ENCODE peak calls at places on chromosomes 5 and 9, in six cellular contexts. Y is fibroblast of lung, D is right atrium auricular region, O is MM.1S, U is BE2C, S is Karpas-422. W is an unnamed sample. For H3K27me3, the result is how much of the 10 kb centered on the place peaks cover.

GRCh38 chr9:4828776-4829175 is 36.0 kb downstream of the RCL1 start:
- DNase-seq in Y (peak), D (no peak), O (no peak), U (no peak), S (no peak), W (no peak)

GRCh38 chr9:83011611-83012010 is 51.3 kb downstream of the RASEF start:
- DNase-seq in Y (peak), D (no peak), O (no peak), U (no peak), S (peak), W (no peak)

GRCh38 chr9:122110100-122110833 is 17.2 kb upstream of the TTLL11 start:
- DNase-seq in Y (no peak), D (no peak), O (no peak), U (no peak), S (no peak), W (no peak)

GRCh38 chr5:142506756-142507155 is 179.1 kb downstream of the FGF1 start:
- DNase-seq in Y (peak), D (no peak), O (no peak), U (no peak), S (no peak), W (peak)

GRCh38 chr5:136655429-136655828 is 290.1 kb upstream of the TRPC7 start:
- DNase-seq in Y (peak), D (no peak), O (no peak), U (no peak), S (no peak), W (peak)

GRCh38 chr5:10719965-10720364 is 41.1 kb downstream of the DAP start:
- DNase-seq in Y (peak), D (no peak), O (no peak), U (no peak), S (no peak), W (peak)

GRCh38 chr5:124692324-124692723 is 54.1 kb downstream of the ZNF608 start:
- DNase-seq in Y (peak), D (no peak), O (no peak), U (no peak), S (no peak), W (no peak)

GRCh38 chr5:140833993-140834392 is at the start of gene PCDHA7:
- DNase-seq in Y (peak), D (no peak), O (no peak), U (no peak), S (no peak), W (peak)

GRCh38 chr5:7261049-7261448 is 134.9 kb upstream of the ADCY2 start:
- DNase-seq in Y (peak), D (no peak), O (peak), U (no peak), S (peak), W (peak)

GRCh38 chr5:60597570-60597969 is 102.4 kb downstream of the DEPDC1B start:
- DNase-seq in Y (no peak), D (no peak), O (peak), U (no peak), S (no peak), W (no peak)

GRCh38 chr5:43065384-43066230 is 25.5 kb upstream of the ANXA2R start:
- DNase-seq in Y (peak), D (peak), O (peak), U (peak), S (peak), W (peak)

GRCh38 chr5:106454651-106455415 is 1215.9 kb downstream of the EFNA5 start:
- DNase-seq in Y (peak), D (no peak), O (no peak), U (peak), S (no peak), W (peak)

GRCh38 chr9:100340224-100340623 is 12.5 kb downstream of the TEX10 start:
- DNase-seq in Y (no peak), D (no peak), O (no peak), U (no peak), S (no peak), W (no peak)

GRCh38 chr5:151048526-151048925 is 28.1 kb downstream of the GPX3 start:
- DNase-seq in Y (no peak), D (no peak), O (no peak), U (no peak), S (no peak), W (no peak)

GRCh38 chr5:58122157-58122556 is 337.7 kb downstream of the PLK2 start:
- DNase-seq in Y (no peak), D (no peak), O (no peak), U (no peak), S (no peak), W (no peak)

GRCh38 chr9:105475302-105475701 is 27.5 kb downstream of the FSD1L start:
- DNase-seq in Y (peak), D (no peak), O (no peak), U (no peak), S (peak), W (peak)

GRCh38 chr5:127871448-127872153 is 168.4 kb downstream of the CCDC192 start:
- DNase-seq in Y (no peak), D (no peak), O (no peak), U (no peak), S (peak), W (peak)

GRCh38 chr5:32500206-32500605 is 55.7 kb upstream of the ZFR start:
- DNase-seq in Y (no peak), D (no peak), O (peak), U (no peak), S (peak), W (no peak)

GRCh38 chr5:132427285-132428146 is 58.0 kb downstream of the SLC22A5 start:
- DNase-seq in Y (no peak), D (peak), O (peak), U (no peak), S (peak), W (no peak)

GRCh38 chr5:90530736-90531487 is 1.5 kb upstream of the LYSMD3 start:
- DNase-seq in Y (no peak), D (no peak), O (no peak), U (no peak), S (no peak), W (no peak)

GRCh38 chr9:15104826-15105420 is 194.7 kb upstream of the FREM1 start:
- DNase-seq in Y (peak), D (no peak), O (no peak), U (peak), S (peak), W (peak)

GRCh38 chr5:476814-477175 is 33.8 kb downstream of the EXOC3 start:
- DNase-seq in Y (no peak), D (no peak), O (no peak), U (no peak), S (no peak), W (no peak)

GRCh38 chr9:89372230-89372816 is 54.0 kb downstream of the SECISBP2 start:
- DNase-seq in Y (no peak), D (no peak), O (no peak), U (no peak), S (no peak), W (no peak)

GRCh38 chr9:21549251-21549765 is 67.2 kb upstream of the IFNE start:
- DNase-seq in Y (peak), D (no peak), O (no peak), U (no peak), S (no peak), W (peak)

GRCh38 chr9:21551401-21551800 is 69.3 kb upstream of the IFNE start:
- DNase-seq in Y (peak), D (no peak), O (no peak), U (no peak), S (no peak), W (no peak)

GRCh38 chr9:21552244-21552825 is 70.2 kb upstream of the IFNE start:
- DNase-seq in Y (peak), D (no peak), O (no peak), U (no peak), S (no peak), W (no peak)

GRCh38 chr9:21550392-21550791 is 68.3 kb upstream of the IFNE start:
- DNase-seq in Y (no peak), D (no peak), O (no peak), U (no peak), S (no peak), W (no peak)

DNA sequence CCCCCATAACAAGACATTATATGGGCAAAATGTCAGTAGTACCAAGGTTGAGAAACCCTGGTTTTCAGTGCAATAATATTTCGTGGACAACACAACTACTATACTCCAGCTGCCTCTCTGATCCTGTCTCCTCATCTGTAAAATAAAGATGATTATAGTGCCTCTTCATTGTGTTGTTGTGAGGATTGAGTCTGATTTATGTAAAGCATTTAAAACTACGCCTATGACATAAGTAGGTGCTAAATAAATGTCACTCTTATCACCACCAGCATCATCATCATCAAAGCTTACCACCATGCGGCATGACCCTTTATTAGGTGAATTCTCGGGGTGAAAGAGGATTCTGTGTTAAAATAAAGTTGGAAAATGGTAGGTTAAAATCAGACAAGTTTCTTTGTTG is 67.8 kb upstream of the IFNE start:
- DNase-seq in Y (no peak), D (no peak), O (no peak), U (no peak), S (no peak), W (no peak)
- H3K27me3 ChIP-seq in Y (under half), D (under half), O (under half), U (under half), S (under half), W (under half)

GRCh38 chr9:136144450-136144849 is 25.8 kb upstream of the TMEM250 start:
- DNase-seq in Y (no peak), D (no peak), O (no peak), U (no peak), S (no peak), W (no peak)
- H3K27me3 ChIP-seq in Y (under half), D (under half), O (half or more), U (under half), S (under half), W (under half)

GRCh38 chr9:126642009-126642744 is 28.4 kb downstream of the LMX1B start:
- DNase-seq in Y (no peak), D (no peak), O (no peak), U (no peak), S (no peak), W (no peak)
- H3K27me3 ChIP-seq in Y (half or more), D (under half), O (half or more), U (half or more), S (under half), W (under half)

DNA sequence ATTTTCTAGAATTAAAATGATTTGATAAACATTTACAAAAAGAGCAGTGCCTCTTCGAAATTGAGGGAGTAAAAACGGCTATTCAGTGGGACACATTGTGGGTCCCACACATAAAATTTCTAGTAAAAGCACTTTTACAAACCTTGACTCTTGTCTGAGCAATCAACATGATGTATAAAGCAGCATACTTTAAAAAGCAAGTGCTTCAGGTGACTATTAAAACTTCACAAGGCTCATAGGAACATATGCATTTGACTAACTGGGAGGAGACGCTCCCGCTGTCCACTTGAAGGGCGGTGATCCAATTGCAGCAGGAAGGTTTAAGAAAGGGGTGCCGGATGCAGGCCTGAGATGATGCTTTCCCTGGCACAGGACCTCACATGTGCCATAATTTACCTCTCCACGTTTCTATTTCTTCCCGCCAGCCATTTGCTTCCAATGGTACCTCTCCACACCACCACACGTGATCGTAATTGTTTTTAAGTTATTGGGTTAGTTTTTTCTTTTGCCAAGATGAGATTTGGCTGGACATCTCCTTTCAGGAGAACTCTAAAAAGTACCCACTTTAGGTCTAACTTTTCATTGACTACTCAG is 1.8 kb downstream of the MCTP1 start:
- DNase-seq in Y (no peak), D (no peak), O (no peak), U (no peak), S (no peak), W (no peak)
- H3K27me3 ChIP-seq in Y (under half), D (under half), O (under half), U (half or more), S (under half), W (under half)

GRCh38 chr5:139796061-139796806 is 626 bp downstream of the PSD2 start:
- DNase-seq in Y (no peak), D (no peak), O (no peak), U (peak), S (no peak), W (no peak)

GRCh38 chr5:139792218-139792617 is 3.4 kb upstream of the PSD2 start:
- DNase-seq in Y (no peak), D (no peak), O (no peak), U (no peak), S (no peak), W (no peak)

GRCh38 chr5:139795074-139796001 is at the start of gene PSD2:
- DNase-seq in Y (peak), D (no peak), O (peak), U (peak), S (no peak), W (no peak)

GRCh38 chr5:139797335-139797734 is 1.7 kb downstream of the PSD2 start:
- DNase-seq in Y (no peak), D (no peak), O (no peak), U (no peak), S (no peak), W (no peak)

DNA sequence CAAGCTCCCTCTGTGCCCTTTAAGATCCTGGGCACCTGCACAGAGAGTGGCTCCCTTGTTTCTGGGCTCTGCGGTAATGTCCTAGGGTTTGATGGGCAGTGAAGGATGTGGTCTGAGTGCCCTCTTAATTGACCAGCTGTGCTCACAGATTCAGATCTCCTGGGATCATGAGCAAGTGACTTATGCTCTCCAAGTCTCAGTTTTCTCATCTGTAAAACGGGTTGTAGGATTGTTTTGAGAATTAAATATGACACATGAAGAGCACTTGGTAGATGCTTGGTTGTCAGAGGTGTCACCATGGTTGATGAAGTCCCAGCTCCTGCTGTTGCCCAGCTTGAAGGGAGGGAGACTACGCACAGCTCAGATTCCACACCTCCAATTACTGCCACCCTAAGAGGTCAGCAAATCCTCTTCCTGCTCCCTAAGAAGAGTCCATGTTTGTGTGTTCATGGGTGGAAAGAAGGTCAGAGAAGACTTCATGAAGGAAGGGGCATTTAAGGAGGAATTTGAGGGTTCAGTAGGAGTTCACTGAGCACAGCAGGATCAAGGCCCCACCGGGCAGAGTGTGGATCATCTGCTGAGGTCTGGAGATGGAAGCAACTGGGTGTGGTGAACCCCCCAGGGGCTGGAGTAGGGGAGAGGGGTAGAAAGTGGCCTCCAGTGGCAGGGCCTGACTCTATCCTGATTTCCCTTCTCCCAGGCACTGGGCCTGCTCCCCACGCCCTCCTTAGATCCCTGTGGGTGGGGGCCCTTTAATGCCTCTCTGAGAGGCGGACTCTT is 1.4 kb upstream of the PSD2 start:
- DNase-seq in Y (no peak), D (no peak), O (no peak), U (no peak), S (no peak), W (no peak)
- H3K27me3 ChIP-seq in Y (under half), D (under half), O (half or more), U (under half), S (under half), W (under half)

GRCh38 chr9:20405086-20405485 is 217.2 kb downstream of the MLLT3 start:
- DNase-seq in Y (peak), D (no peak), O (no peak), U (no peak), S (no peak), W (no peak)
- H3K27me3 ChIP-seq in Y (under half), D (under half), O (under half), U (under half), S (under half), W (under half)

GRCh38 chr9:126538550-126538949 is 75.2 kb upstream of the LMX1B start:
- DNase-seq in Y (no peak), D (no peak), O (no peak), U (no peak), S (no peak), W (no peak)
- H3K27me3 ChIP-seq in Y (under half), D (under half), O (under half), U (under half), S (under half), W (under half)

DNA sequence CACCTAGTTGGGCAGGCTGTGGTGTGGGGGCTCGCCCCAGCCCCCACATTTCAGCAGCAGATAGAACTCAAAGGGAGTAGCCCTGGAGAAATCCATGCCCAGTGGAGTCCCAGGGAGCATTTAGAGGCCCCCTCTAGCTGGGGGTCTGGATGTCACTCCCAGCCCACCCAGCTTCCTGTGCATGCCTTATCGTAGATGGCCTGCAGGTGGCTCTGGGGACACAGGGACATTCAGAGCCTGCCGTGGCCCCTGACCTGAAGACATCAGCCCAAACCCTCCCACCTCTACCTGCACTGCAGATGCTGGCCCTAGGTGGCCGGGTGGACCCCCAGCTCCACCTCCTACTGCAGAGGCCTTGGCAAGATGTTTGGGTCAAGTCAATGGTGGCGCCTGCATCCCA is 49.0 kb upstream of the LMX1B start:
- DNase-seq in Y (no peak), D (no peak), O (no peak), U (peak), S (peak), W (no peak)
- H3K27me3 ChIP-seq in Y (under half), D (under half), O (half or more), U (under half), S (under half), W (under half)

DNA sequence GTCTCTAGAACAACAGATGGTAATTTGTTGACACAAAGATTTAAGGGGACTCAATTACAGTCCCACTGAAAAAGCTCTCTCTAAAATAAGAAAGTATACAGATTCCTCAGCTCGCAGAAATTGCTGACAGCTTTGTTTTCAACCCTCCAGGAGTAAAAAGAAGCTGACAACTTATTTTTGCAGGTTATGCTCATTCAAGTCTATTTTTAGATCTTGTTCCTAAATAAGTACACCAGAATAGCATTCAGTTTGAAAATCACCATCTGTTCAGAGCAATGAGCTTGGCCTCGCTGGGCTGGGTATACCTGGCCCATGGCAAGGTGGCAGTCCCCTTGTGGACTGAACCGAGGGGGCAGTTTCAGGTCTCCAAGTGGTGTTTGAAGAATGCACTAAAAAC is 169.3 kb downstream of the AUH start:
- DNase-seq in Y (peak), D (peak), O (peak), U (no peak), S (no peak), W (no peak)
- H3K27me3 ChIP-seq in Y (under half), D (under half), O (under half), U (under half), S (under half), W (under half)

W was measured in bronchial epithelial cell.